ENCODE peak calls at places on chromosome 14, in six cellular contexts. F, P, A, X, M and L are unnamed samples.

GRCh38 chr14:106842687-106843086 is 1316.3 kb downstream of the TMEM121 start:
- DNase-seq in X (no peak), F (peak), A (no peak), M (no peak), P (no peak), L (no peak)

GRCh38 chr14:104423224-104423681 is 156.3 kb upstream of the C14orf180 start:
- DNase-seq in M (no peak), P (no peak), X (no peak), F (no peak), A (no peak), L (no peak)

GRCh38 chr14:56894591-56894991 is 84.3 kb upstream of the OTX2 start:
- DNase-seq in P (no peak), X (no peak), A (no peak), M (no peak), F (no peak), L (no peak)

GRCh38 chr14:90060965-90061848 is 587 bp upstream of the KCNK13 start:
- DNase-seq in X (no peak), A (no peak), P (no peak), M (no peak), F (no peak), L (no peak)

GRCh38 chr14:105600939-105601359 is 74.6 kb downstream of the TMEM121 start:
- DNase-seq in P (no peak), A (no peak), F (no peak), X (no peak), M (no peak), L (no peak)

GRCh38 chr14:63478024-63478423 is 65.2 kb downstream of the PPP2R5E start:
- DNase-seq in P (no peak), X (no peak), M (no peak), A (no peak), F (no peak), L (no peak)

GRCh38 chr14:92653162-92653651 is 95.2 kb downstream of the LGMN start:
- DNase-seq in A (no peak), P (no peak), X (no peak), M (peak), F (no peak), L (peak)

GRCh38 chr14:22691171-22691570 is 47.0 kb upstream of the OR6J1 start:
- DNase-seq in A (no peak), F (no peak), X (peak), P (peak), M (no peak), L (no peak)

GRCh38 chr14:29410581-29410980 is 517.1 kb downstream of the PRKD1 start:
- DNase-seq in F (no peak), M (no peak), P (no peak), X (no peak), A (no peak), L (no peak)

GRCh38 chr14:67187826-67188225 is 1.4 kb upstream of the GARIN2 start:
- DNase-seq in M (no peak), X (peak), A (peak), F (peak), P (peak), L (no peak)

GRCh38 chr14:103385994-103386491 is 828 bp downstream of the MARK3 start:
- DNase-seq in F (peak), P (no peak), A (no peak), X (peak), M (peak), L (peak)

DNA sequence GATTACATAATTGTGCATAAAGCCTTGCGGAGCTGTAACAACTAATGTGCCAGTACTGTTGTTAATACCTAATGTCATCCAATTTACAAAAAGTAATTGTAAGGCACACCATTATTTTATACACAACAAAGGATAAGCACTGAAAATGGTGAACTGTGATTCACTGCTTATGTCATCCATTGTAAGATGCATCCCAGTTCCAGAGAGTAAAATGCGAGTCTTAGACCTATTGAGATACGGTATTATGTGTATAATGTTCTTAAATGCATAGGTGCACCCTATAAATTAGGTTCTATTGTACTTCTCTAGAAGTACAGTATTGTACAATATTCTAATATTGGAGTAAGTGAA is 395 bp downstream of the PARP2 start:
- DNase-seq in A (no peak), M (no peak), F (no peak), X (peak), P (peak), L (no peak)
- TF ChIP-seq CTCF in A (no peak), M (no peak), F (no peak), X (no peak), P (no peak), L (no peak)

GRCh38 chr14:73731111-73731510 is 16.9 kb upstream of the PNMA1 start:
- DNase-seq in X (no peak), M (no peak), P (no peak), F (no peak), A (no peak), L (no peak)
- TF ChIP-seq CTCF in X (no peak), M (no peak), P (peak), F (no peak), A (no peak), L (no peak)

GRCh38 chr14:95431199-95432145 is 85.0 kb downstream of the SYNE3 start:
- DNase-seq in F (no peak), P (peak), M (peak), X (peak), A (no peak), L (no peak)
- TF ChIP-seq CTCF in F (peak), P (peak), M (peak), X (peak), A (peak), L (no peak)

GRCh38 chr14:59339526-59339925 is 125.7 kb downstream of the GPR135 start:
- DNase-seq in X (no peak), M (no peak), P (no peak), A (no peak), F (no peak), L (no peak)

GRCh38 chr14:59344711-59345455 is 120.3 kb downstream of the GPR135 start:
- DNase-seq in M (no peak), X (no peak), P (no peak), F (no peak), A (no peak), L (no peak)

GRCh38 chr14:59343585-59343984 is 121.6 kb downstream of the GPR135 start:
- DNase-seq in M (no peak), F (peak), A (no peak), P (no peak), X (no peak), L (no peak)

GRCh38 chr14:59342516-59343484 is 122.4 kb downstream of the GPR135 start:
- DNase-seq in F (peak), A (no peak), M (no peak), P (peak), X (peak), L (no peak)

DNA sequence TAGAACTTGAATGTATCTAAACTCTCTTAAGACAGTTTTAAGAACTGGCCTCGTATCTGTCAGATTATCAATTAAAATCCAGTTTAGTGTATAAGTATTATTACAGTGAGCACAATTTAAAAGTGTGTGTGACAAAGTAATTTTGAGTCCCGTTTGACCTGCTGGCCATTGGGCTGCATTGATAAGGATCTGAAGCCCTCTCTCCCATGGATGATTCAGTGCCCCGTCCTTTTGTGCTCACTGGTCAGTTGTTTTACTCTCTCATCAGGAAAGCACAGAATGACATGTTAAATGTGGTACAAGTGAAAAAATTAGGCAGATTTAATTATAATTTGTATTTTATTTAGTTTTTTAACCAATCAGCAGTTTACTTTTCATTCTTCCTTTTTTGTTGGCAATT is 123.1 kb downstream of the GPR135 start:
- DNase-seq in P (no peak), X (no peak), F (no peak), M (no peak), A (no peak), L (no peak)
- TF ChIP-seq CTCF in P (no peak), X (no peak), F (no peak), M (no peak), A (no peak), L (no peak)